ENCODE peak calls at places on chromosomes 1 and 21, in nine cellular contexts. B is B cell, W is cardiac muscle cell, T is epithelial cell of esophagus, K is A549, V is fibroblast of mammary gland, O is lung, Q is OCI-LY7, E is transverse colon. H is an unnamed sample.

GRCh38 chr1:234698624-234699023 is 88.6 kb upstream of the IRF2BP2 start:
- DNase-seq in B (no peak), E (no peak), O (no peak), T (no peak), V (no peak), K (no peak), Q (no peak), W (no peak), H (no peak)

GRCh38 chr21:25350056-25350455 is 257.2 kb downstream of the MRPL39 start:
- DNase-seq in B (no peak), Q (no peak), V (peak), O (no peak), K (no peak), W (peak), E (no peak), T (peak), H (no peak)

GRCh38 chr1:85240174-85240601 is 19.3 kb downstream of the C1orf52 start:
- DNase-seq in K (no peak), T (peak), Q (peak), E (no peak), O (no peak), V (no peak), W (peak), B (no peak), H (no peak)

GRCh38 chr1:42735477-42736105 is 4.4 kb downstream of the CLDN19 start:
- DNase-seq in E (peak), B (no peak), Q (no peak), V (no peak), T (peak), W (no peak), K (no peak), O (no peak), H (no peak)

GRCh38 chr1:15706751-15707150 is 22.6 kb downstream of the PLEKHM2 start:
- DNase-seq in B (no peak), K (no peak), V (no peak), E (no peak), Q (no peak), O (peak), T (no peak), W (no peak), H (no peak)

GRCh38 chr1:188154196-188154595 is 1325.4 kb downstream of the PLA2G4A start:
- DNase-seq in Q (no peak), W (no peak), E (no peak), B (no peak), O (no peak), T (no peak), K (no peak), V (no peak), H (no peak)

GRCh38 chr1:162212713-162213112 is 143.2 kb downstream of the NOS1AP start:
- DNase-seq in K (no peak), W (no peak), T (no peak), E (peak), V (no peak), B (no peak), O (no peak), Q (no peak), H (no peak)

GRCh38 chr1:15680614-15681345 is 3.3 kb upstream of the PLEKHM2 start:
- DNase-seq in V (peak), W (peak), B (no peak), Q (no peak), T (peak), O (no peak), K (peak), E (no peak), H (peak)

GRCh38 chr1:204358605-204359004 is 1.1 kb downstream of the PLEKHA6 start:
- DNase-seq in O (no peak), B (no peak), W (no peak), T (no peak), V (no peak), E (no peak), K (no peak), Q (no peak), H (no peak)

GRCh38 chr1:204360314-204360713 is 585 bp upstream of the PLEKHA6 start:
- DNase-seq in T (no peak), K (no peak), E (no peak), B (no peak), V (no peak), W (no peak), O (no peak), Q (no peak), H (no peak)

GRCh38 chr1:204359131-204359473 is 627 bp downstream of the PLEKHA6 start:
- DNase-seq in K (no peak), E (no peak), O (no peak), W (no peak), B (no peak), T (no peak), V (no peak), Q (no peak), H (no peak)

GRCh38 chr1:204358145-204358544 is 1.6 kb downstream of the PLEKHA6 start:
- DNase-seq in Q (no peak), K (no peak), O (no peak), V (no peak), B (no peak), E (no peak), W (no peak), T (no peak), H (no peak)

GRCh38 chr1:204359474-204360255 is at the start of gene PLEKHA6:
- DNase-seq in K (no peak), O (no peak), Q (no peak), B (no peak), T (no peak), E (no peak), V (peak), W (peak), H (no peak)
- TF ChIP-seq CTCF in K (peak), O (no peak), Q (peak), B (no peak), T (peak), E (peak), V (peak), W (peak), H (peak)

DNA sequence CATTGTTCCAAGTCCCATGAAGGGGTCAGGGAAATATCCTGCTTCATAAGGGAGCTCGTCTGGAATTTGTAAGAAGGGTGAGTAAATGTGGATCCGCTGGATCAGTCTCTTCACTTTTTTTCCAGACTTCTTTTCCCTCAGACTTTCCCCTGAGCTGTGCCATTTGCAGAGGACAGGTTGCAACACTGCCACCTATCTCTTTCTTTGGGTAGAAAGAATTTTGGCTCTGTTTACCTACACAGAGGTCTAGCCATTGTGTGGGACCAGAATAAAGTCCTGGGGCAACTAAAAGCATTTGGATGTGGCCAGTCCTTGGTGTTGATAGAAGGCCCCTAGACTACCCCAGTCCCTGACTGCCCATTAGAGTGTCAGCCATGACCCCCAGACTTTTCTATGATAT is 1146.7 kb upstream of the PRMT6 start:
- DNase-seq in W (no peak), T (no peak), O (no peak), K (no peak), E (no peak), V (no peak), Q (no peak), B (no peak), H (no peak)
- TF ChIP-seq CTCF in W (no peak), T (no peak), O (no peak), K (no peak), E (no peak), V (no peak), Q (peak), B (no peak), H (no peak)

GRCh38 chr1:156608036-156608674 is 6.9 kb upstream of the GPATCH4 start:
- DNase-seq in V (peak), B (no peak), E (peak), T (peak), K (peak), W (peak), O (peak), Q (peak), H (peak)

GRCh38 chr1:156608981-156609380 is 7.7 kb upstream of the GPATCH4 start:
- DNase-seq in W (no peak), K (peak), O (no peak), V (peak), T (peak), E (peak), B (peak), Q (peak), H (no peak)
- TF ChIP-seq CTCF in W (peak), K (peak), O (peak), V (peak), T (peak), E (peak), B (peak), Q (peak), H (peak)

DNA sequence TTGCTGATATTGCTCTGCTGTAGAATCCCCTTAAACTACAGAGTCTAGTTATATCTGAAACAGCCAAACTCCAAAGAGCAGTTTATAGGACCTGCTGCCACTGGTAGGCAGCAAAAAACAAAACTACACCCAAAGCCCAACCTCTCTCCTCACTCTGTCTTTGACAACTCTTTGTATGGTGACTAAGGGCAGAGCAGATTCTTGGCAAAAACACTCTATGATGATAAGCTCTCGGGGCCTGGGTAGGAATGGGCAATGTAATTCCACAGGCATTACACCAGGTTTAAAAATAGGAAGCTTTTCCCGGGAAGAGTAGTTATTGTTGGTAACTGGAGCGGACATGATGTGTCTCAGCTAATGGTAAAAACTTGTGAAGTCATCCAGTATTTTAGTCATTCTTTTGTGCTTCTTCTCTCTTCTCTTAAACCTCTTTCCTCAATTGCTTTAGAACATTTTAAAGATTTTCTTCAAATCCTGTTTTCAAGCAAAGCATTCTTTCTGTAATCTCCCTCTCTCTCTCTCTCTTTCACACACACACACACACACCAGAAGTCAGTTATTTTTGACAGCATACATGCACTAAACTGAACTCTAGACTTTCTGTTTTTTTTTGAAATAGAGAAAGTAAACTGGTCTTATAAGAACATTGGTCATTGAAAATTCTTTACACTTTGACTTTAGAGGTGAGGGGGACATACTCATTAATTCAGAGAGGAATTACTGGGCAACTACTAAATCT is 193.5 kb downstream of the PAPPA2 start:
- DNase-seq in V (peak), W (peak), E (no peak), B (no peak), Q (no peak), T (peak), O (no peak), K (no peak), H (no peak)
- TF ChIP-seq CTCF in V (peak), W (no peak), E (no peak), B (no peak), Q (no peak), T (no peak), O (no peak), K (no peak), H (no peak)

GRCh38 chr1:111351700-111352099 is 61.0 kb downstream of the CHIA start:
- DNase-seq in T (no peak), O (no peak), K (no peak), Q (no peak), E (no peak), W (no peak), V (no peak), B (no peak), H (no peak)

GRCh38 chr1:111346089-111346885 is 55.6 kb downstream of the CHIA start:
- DNase-seq in O (peak), Q (peak), V (peak), E (peak), K (peak), B (peak), T (peak), W (peak), H (peak)
- TF ChIP-seq CTCF in O (no peak), Q (peak), V (peak), E (no peak), K (no peak), B (no peak), T (peak), W (peak), H (no peak)

DNA sequence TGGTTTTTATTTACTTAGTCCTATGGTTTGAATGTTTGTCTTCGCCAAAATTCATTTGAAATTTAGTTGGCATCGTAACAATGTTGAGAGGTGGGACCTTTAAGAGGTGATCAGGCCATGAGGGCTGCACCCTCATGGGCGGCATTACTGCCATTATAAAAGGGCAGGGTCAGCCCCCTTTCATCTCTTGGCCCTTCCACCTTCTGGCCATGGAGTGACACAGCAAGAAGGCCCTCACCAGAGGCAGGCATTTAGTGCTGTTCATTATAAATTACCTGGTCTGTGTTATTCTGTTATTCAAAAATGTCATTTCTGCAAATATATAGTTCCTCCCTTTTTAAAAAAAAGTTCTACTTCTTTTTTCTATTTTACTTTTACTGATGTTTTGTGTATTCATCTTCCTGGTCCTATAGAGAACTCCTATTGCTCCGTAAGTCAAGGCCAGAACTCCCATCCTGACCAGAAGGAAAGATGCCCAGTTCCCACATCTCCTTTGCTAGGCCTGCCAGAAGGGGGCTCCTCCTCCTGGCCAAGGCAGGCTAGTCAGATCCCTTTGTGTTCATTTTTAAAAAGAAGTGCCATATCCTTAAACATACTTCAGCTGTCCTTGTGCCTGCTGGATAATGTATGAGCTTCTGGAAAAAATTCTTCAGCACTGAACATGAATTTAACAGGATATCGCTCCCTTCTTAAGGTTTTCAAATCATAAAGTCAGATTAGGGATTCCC is 10.0 kb upstream of the LBR start:
- DNase-seq in W (peak), K (peak), O (no peak), E (peak), V (peak), T (peak), Q (no peak), B (no peak), H (no peak)
- TF ChIP-seq CTCF in W (peak), K (peak), O (no peak), E (peak), V (peak), T (peak), Q (peak), B (no peak), H (peak)

GRCh38 chr1:5480906-5481305 is 511.3 kb downstream of the NPHP4 start:
- DNase-seq in E (no peak), O (no peak), T (no peak), W (no peak), K (no peak), Q (no peak), B (no peak), V (no peak), H (no peak)

GRCh38 chr1:5484451-5485165 is 507.6 kb downstream of the NPHP4 start:
- DNase-seq in T (no peak), Q (no peak), B (no peak), K (no peak), W (no peak), V (no peak), O (no peak), E (no peak), H (no peak)

GRCh38 chr1:5480306-5480705 is 511.9 kb downstream of the NPHP4 start:
- DNase-seq in O (no peak), K (no peak), Q (no peak), V (no peak), W (no peak), T (no peak), E (no peak), B (no peak), H (no peak)

GRCh38 chr1:5479876-5480275 is 512.3 kb downstream of the NPHP4 start:
- DNase-seq in B (no peak), V (no peak), K (no peak), O (no peak), E (no peak), T (no peak), W (no peak), Q (no peak), H (no peak)

GRCh38 chr1:5481889-5482288 is 510.3 kb downstream of the NPHP4 start:
- DNase-seq in K (peak), E (no peak), O (no peak), W (no peak), V (no peak), Q (peak), T (no peak), B (no peak), H (no peak)
- TF ChIP-seq CTCF in K (no peak), E (peak), O (no peak), W (no peak), V (no peak), Q (peak), T (no peak), B (no peak), H (no peak)

DNA sequence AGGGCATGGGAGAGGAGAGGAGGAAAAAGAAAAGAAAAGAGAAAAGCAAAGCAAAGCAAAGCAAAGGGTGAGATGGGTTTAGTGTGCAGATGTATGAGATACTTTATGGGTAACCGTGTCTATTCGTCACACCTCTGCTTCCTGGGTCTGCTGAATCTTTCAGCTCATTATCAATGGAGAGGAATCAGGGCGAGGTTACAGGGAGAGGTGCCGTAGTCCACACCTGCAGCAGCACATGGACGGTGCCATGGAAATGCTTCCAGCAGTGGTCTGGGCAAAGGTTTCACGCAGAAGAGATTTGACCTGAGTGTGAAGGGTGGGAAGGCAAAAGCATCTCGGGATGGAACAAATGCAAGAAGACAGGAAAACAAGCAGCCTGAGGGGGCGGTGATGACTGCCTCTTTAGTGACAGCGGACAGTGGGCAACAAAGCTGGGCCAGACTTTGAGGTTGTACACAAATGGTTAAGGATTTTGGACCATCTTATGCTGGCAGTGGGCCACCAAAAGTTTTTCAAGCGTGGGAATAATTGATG is 19.6 kb upstream of the SRP9 start:
- DNase-seq in O (no peak), T (no peak), K (no peak), Q (no peak), W (no peak), E (no peak), B (no peak), V (no peak), H (no peak)
- TF ChIP-seq CTCF in O (no peak), T (no peak), K (no peak), Q (no peak), W (no peak), E (no peak), B (no peak), V (no peak), H (no peak)